ENCODE peak calls at places on chromosome 16, in eight cellular contexts. D, O, V, S, Q, M, I and K are unnamed samples.
A peak's percentile ranks its signal among the peaks of the same experiment; 100 is the strongest.

GRCh38 chr16:89667633-89668032 is 10.0 kb downstream of the SPATA33 start:
- DNase-seq in D (no peak), O (no peak), V (no peak), S (no peak), Q (no peak), M (no peak), I (no peak), K (no peak)

GRCh38 chr16:88941933-88942909 is 34.8 kb downstream of the CBFA2T3 start:
- DNase-seq in D (peak; percentile 36), O (no peak), V (no peak), S (peak; percentile 50), Q (no peak), M (no peak), I (peak; percentile 81), K (peak; percentile 88)

GRCh38 chr16:49593423-49594040 is 219.9 kb downstream of the C16orf78 start:
- DNase-seq in D (no peak), O (no peak), V (no peak), S (no peak), Q (no peak), M (no peak), I (no peak), K (peak; percentile 28)

GRCh38 chr16:58647107-58647506 is 17.5 kb upstream of the CNOT1 start:
- DNase-seq in D (no peak), O (no peak), V (no peak), S (no peak), Q (no peak), M (no peak), I (no peak), K (no peak)

GRCh38 chr16:89171216-89172170 is at the start of gene CDH15:
- DNase-seq in D (peak; percentile 98), O (peak; percentile 72), V (peak; percentile 98), S (peak; percentile 93), Q (peak; percentile 98), M (peak; percentile 94), I (peak; percentile 94), K (peak; percentile 87)

GRCh38 chr16:63921737-63922136 is 1200.1 kb downstream of the CDH11 start:
- DNase-seq in D (no peak), O (no peak), V (no peak), S (no peak), Q (no peak), M (no peak), I (no peak), K (no peak)

GRCh38 chr16:66515543-66516171 is 34.3 kb downstream of the TK2 start:
- DNase-seq in D (no peak), O (no peak), V (peak; percentile 58), S (no peak), Q (peak; percentile 13), M (no peak), I (peak; percentile 44), K (peak; percentile 66)

GRCh38 chr16:59212492-59213024 is 478.4 kb upstream of the GOT2 start:
- DNase-seq in D (no peak), O (no peak), V (no peak), S (no peak), Q (no peak), M (no peak), I (no peak), K (no peak)

GRCh38 chr16:2531696-2532493 is 687 bp upstream of the CEMP1 start:
- DNase-seq in D (peak; percentile 91), O (peak; percentile 98), V (peak; percentile 91), S (peak; percentile 99), Q (peak; percentile 88), M (peak; percentile 100), I (peak; percentile 95), K (peak; percentile 96)

GRCh38 chr16:86426243-86426642 is 84.1 kb upstream of the FOXF1 start:
- DNase-seq in D (no peak), O (no peak), V (no peak), S (no peak), Q (no peak), M (no peak), I (no peak), K (no peak)

GRCh38 chr16:14283786-14284185 is 212.7 kb downstream of the MRTFB start:
- DNase-seq in D (no peak), O (no peak), V (no peak), S (no peak), Q (no peak), M (no peak), I (no peak), K (no peak)

GRCh38 chr16:19868421-19868820 is 16.2 kb downstream of the GPRC5B start:
- DNase-seq in D (no peak), O (no peak), V (no peak), S (peak; percentile 68), Q (no peak), M (no peak), I (no peak), K (no peak)

GRCh38 chr16:69726313-69727060 is at the start of gene NQO1:
- DNase-seq in D (peak; percentile 92), O (peak; percentile 86), V (peak; percentile 95), S (peak; percentile 95), Q (peak; percentile 90), M (peak; percentile 94), I (peak; percentile 95), K (peak; percentile 99)

GRCh38 chr16:69727916-69728270 is 1.5 kb upstream of the NQO1 start:
- DNase-seq in D (no peak), O (no peak), V (no peak), S (peak; percentile 36), Q (no peak), M (peak; percentile 39), I (no peak), K (peak; percentile 52)

GRCh38 chr16:69725480-69726312 is 664 bp downstream of the NQO1 start:
- DNase-seq in D (no peak), O (no peak), V (no peak), S (no peak), Q (no peak), M (no peak), I (no peak), K (no peak)

GRCh38 chr16:69724414-69724873 is 1.9 kb downstream of the NQO1 start:
- DNase-seq in D (no peak), O (no peak), V (no peak), S (no peak), Q (no peak), M (no peak), I (no peak), K (no peak)

DNA sequence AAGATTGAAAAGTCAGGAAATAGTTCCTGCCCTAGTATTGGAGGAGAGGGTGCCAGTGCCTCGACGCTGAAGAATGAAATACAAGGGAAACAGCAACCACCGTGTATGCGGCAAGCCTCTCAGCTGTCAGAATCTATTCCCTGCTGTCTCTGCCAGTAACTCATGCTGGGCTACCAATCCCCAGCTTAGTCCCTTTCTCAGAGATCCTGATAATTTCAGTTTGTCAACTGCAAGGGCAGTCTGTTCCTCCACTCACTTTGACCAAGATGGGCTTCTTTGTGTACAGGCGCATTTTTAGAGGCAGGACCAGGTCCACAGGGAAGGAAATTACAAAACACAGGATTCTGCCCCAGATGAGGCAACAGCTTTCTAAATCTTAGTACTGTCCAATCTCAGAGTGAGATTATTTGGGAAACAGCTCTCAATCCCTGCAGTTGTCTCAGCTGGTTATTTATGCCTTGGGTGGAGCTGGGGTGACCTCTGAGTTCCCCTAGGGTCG is 1.3 kb downstream of the NQO1 start:
- DNase-seq in D (no peak), O (no peak), V (no peak), S (no peak), Q (no peak), M (no peak), I (no peak), K (peak; percentile 40)
- H3K4me3 ChIP-seq in D (peak overlapping the region; percentile 94), O (no peak overlapping the region), V (peak overlapping the region; percentile 52), S (no peak overlapping the region), Q (no peak overlapping the region), M (no peak overlapping the region), I (peak overlapping the region; percentile 77), K (peak overlapping the region; percentile 94)

GRCh38 chr16:8905168-8905762 is 23.1 kb downstream of the LITAFD start:
- DNase-seq in D (peak; percentile 19), O (no peak), V (no peak), S (no peak), Q (no peak), M (no peak), I (peak; percentile 36), K (peak; percentile 56)
- TF ChIP-seq CTCF in D (peak; percentile 52), O (no peak), V (peak; percentile 50), S (no peak), Q (peak; percentile 63), M (no peak), I (peak; percentile 27), K (peak; percentile 57)

GRCh38 chr16:78390070-78390469 is 290.6 kb downstream of the WWOX start:
- DNase-seq in D (no peak), O (no peak), V (no peak), S (no peak), Q (no peak), M (no peak), I (no peak), K (no peak)
- TF ChIP-seq POLR2A in D (no peak), O (no peak), V (no peak), S (no peak), Q (no peak), M (no peak), I (no peak), K (no peak)

GRCh38 chr16:27366687-27367462 is 35.1 kb upstream of the IL21R start:
- DNase-seq in D (no peak), O (no peak), V (peak; percentile 26), S (no peak), Q (no peak), M (no peak), I (no peak), K (no peak)

GRCh38 chr16:27365142-27366089 is 36.6 kb upstream of the IL21R start:
- DNase-seq in D (peak; percentile 69), O (no peak), V (no peak), S (no peak), Q (no peak), M (no peak), I (no peak), K (no peak)

GRCh38 chr16:27368358-27368722 is 33.6 kb upstream of the IL21R start:
- DNase-seq in D (no peak), O (no peak), V (no peak), S (no peak), Q (no peak), M (no peak), I (no peak), K (no peak)

GRCh38 chr16:27369806-27370205 is 32.2 kb upstream of the IL21R start:
- DNase-seq in D (no peak), O (no peak), V (no peak), S (no peak), Q (no peak), M (no peak), I (no peak), K (no peak)

DNA sequence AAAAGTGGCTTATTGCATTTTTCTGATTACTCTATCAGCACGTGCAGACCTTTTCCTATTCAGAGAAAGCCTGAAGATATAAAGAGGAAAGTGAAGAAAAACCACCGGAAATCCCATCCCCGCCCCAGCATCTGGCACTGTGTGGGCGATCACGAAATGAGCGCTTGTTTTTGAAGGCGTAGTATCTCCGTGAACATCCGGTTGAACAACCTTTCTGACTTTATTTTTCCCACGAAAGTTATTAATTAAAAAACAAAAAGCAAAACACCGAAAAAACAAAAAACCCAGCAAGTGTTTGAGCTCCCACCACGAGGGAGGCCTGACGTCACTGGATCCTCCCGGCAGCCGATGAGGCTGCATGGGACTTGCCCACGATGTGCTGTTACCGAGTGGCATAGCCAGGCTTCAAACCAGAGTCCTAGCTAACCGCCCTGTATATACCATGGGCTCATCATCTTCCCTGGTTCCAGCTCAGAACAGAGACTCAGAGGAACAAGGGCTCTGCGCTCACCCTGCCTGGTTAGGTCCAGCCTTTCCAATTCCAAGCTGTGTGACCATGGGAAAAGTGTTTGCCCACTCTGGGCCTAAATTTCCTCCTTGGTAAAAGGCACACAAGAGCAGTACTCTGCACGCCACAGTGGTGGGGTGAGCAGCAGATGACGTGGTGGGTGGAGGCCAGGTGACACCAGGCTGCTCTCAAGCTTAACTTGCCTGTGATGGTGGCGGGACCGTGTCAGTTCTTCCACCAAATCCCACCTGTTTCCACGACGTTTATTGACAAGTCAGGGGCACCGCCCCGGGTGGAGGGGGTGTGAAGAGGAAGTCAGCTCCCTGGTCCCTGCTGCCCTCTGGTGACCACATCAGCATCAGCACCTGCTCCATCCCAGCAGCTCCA is 34.3 kb upstream of the IL21R start:
- DNase-seq in D (peak; percentile 63), O (peak; percentile 53), V (peak; percentile 94), S (peak; percentile 72), Q (peak; percentile 41), M (peak; percentile 87), I (peak; percentile 87), K (peak; percentile 83)
- H3K4me3 ChIP-seq in D (no peak overlapping the region), O (peak overlapping the region; percentile 9), V (no peak overlapping the region), S (no peak overlapping the region), Q (no peak overlapping the region), M (peak overlapping the region; percentile 33), I (no peak overlapping the region), K (peak overlapping the region; percentile 37)